ENCODE peak calls at places on chromosomes 4 and X, in six cellular contexts. R is H1, Z is HepG2, E is GM12878, J is SK-N-SH, B is K562. K is an unnamed sample.

GRCh38 chr4:56132835-56133234 is 184.1 kb downstream of the CEP135 start:
- DNase-seq in B (no peak), Z (no peak), E (no peak), J (no peak), R (no peak), K (no peak)

GRCh38 chr4:155911905-155912304 is 8.4 kb downstream of the TDO2 start:
- DNase-seq in J (no peak), E (no peak), Z (no peak), B (no peak), R (no peak), K (no peak)

GRCh38 chr4:38759077-38759789 is 23.6 kb downstream of the TLR10 start:
- DNase-seq in J (peak), E (peak), B (peak), R (peak), Z (peak), K (no peak)

GRCh38 chr4:78058591-78059523 is 1.7 kb downstream of the FRAS1 start:
- DNase-seq in Z (peak), E (no peak), R (peak), J (peak), B (no peak), K (no peak)

GRCh38 chr4:138034871-138035270 is 207.3 kb downstream of the SLC7A11 start:
- DNase-seq in R (no peak), B (peak), Z (no peak), J (no peak), E (no peak), K (no peak)

GRCh38 chrX:88613338-88613737 is 133.7 kb upstream of the CPXCR1 start:
- DNase-seq in B (no peak), E (no peak), R (no peak), J (peak), Z (peak), K (no peak)

GRCh38 chr4:47899639-47900038 is 14.7 kb downstream of the NFXL1 start:
- DNase-seq in J (no peak), R (no peak), Z (no peak), E (no peak), B (no peak), K (no peak)

GRCh38 chr4:182871616-182872015 is 45.6 kb downstream of the DCTD start:
- DNase-seq in E (no peak), R (no peak), B (no peak), J (no peak), Z (no peak), K (no peak)

GRCh38 chr4:7192252-7193039 is at the start of gene SORCS2:
- DNase-seq in B (peak), Z (peak), R (no peak), J (peak), E (no peak), K (no peak)

GRCh38 chrX:121782544-121782943 is 735.1 kb downstream of the GLUD2 start:
- DNase-seq in B (no peak), Z (no peak), E (no peak), R (no peak), J (no peak), K (no peak)

GRCh38 chr4:70177117-70177516 is 18.4 kb upstream of the ODAM start:
- DNase-seq in R (no peak), B (no peak), Z (no peak), E (no peak), J (no peak), K (no peak)

GRCh38 chr4:74057588-74057987 is 19.1 kb upstream of the CXCL3 start:
- DNase-seq in E (no peak), J (no peak), R (no peak), Z (no peak), B (peak), K (no peak)

GRCh38 chr4:54499308-54500074 is 158.3 kb upstream of the KIT start:
- DNase-seq in R (no peak), E (no peak), B (peak), Z (no peak), J (no peak), K (no peak)

GRCh38 chr4:184548651-184549341 is 74.4 kb upstream of the IRF2 start:
- DNase-seq in E (no peak), Z (peak), R (no peak), J (no peak), B (peak), K (no peak)

GRCh38 chr4:24973471-24974251 is 57.1 kb downstream of the LGI2 start:
- DNase-seq in B (no peak), E (no peak), R (no peak), Z (peak), J (no peak), K (no peak)

GRCh38 chr4:113540859-113541258 is 220.7 kb downstream of the CAMK2D start:
- DNase-seq in E (no peak), R (no peak), Z (no peak), B (no peak), J (no peak), K (peak)

GRCh38 chr4:113539408-113539807 is 222.1 kb downstream of the CAMK2D start:
- DNase-seq in Z (no peak), E (no peak), J (no peak), B (no peak), R (no peak), K (peak)

GRCh38 chr4:113534698-113535097 is 226.8 kb downstream of the CAMK2D start:
- DNase-seq in Z (no peak), J (no peak), B (no peak), R (no peak), E (no peak), K (no peak)

GRCh38 chr4:113541933-113542332 is 219.6 kb downstream of the CAMK2D start:
- DNase-seq in B (no peak), J (no peak), R (no peak), Z (no peak), E (no peak), K (no peak)

GRCh38 chr4:113537183-113537977 is 224.2 kb downstream of the CAMK2D start:
- DNase-seq in E (no peak), Z (no peak), J (no peak), B (no peak), R (no peak), K (no peak)
- TF ChIP-seq RAD21 in E (no peak), Z (no peak), J (no peak), B (no peak), R (no peak), K (no peak)

GRCh38 chr4:104615496-104615895 is 120.8 kb upstream of the CXXC4 start:
- DNase-seq in J (no peak), Z (no peak), E (no peak), R (no peak), B (no peak), K (no peak)

GRCh38 chr4:104615926-104616325 is 121.2 kb upstream of the CXXC4 start:
- DNase-seq in E (no peak), B (no peak), Z (no peak), R (no peak), J (no peak), K (no peak)

GRCh38 chr4:104616401-104616820 is 121.7 kb upstream of the CXXC4 start:
- DNase-seq in E (no peak), Z (no peak), R (no peak), J (no peak), B (no peak), K (no peak)
- TF ChIP-seq SIN3A in E (no peak), Z (no peak), R (no peak), J (no peak), B (no peak), K (no peak)

DNA sequence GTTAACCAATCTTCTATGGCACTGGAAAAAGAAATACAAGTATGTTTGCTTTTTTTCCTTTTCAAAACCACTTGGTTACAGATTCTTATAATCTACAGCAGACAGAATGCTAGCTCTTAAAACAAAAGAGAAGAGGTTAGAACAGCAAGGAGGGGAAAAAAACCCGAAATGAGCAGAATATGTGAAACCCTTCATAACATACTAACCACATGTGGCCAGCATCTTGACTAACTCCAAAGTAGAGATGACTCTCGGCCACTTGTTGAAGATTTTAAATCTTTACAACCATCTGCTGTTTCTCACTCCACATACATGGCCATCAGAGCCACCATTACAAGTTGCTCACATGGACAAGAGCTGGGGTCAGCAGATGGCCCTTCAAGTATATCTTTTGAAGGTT is 100.3 kb downstream of the PAPSS1 start:
- DNase-seq in Z (no peak), B (no peak), R (no peak), J (no peak), E (no peak), K (no peak)
- H3K9ac ChIP-seq in Z (no peak), B (no peak), R (no peak), J (no peak), E (no peak), K (no peak)

GRCh38 chrX:23403849-23404248 is 69.2 kb downstream of the PTCHD1 start:
- DNase-seq in B (no peak), J (peak), Z (no peak), E (no peak), R (no peak), K (peak)
- TF ChIP-seq RAD21 in B (no peak), J (peak), Z (no peak), E (no peak), R (peak), K (peak)

GRCh38 chr4:165656829-165657467 is 216.1 kb upstream of the TLL1 start:
- DNase-seq in Z (no peak), B (no peak), J (no peak), E (no peak), R (peak), K (no peak)
- TF ChIP-seq SIN3A in Z (no peak), B (no peak), J (no peak), E (no peak), R (no peak), K (no peak)

GRCh38 chrX:17860811-17861495 is at the start of gene RAI2:
- DNase-seq in Z (no peak), J (peak), B (peak), R (no peak), E (no peak), K (no peak)

GRCh38 chrX:17861496-17862011 is 456 bp upstream of the RAI2 start:
- DNase-seq in E (no peak), R (no peak), J (no peak), Z (no peak), B (no peak), K (no peak)

GRCh38 chrX:17854521-17854920 is 6.6 kb downstream of the RAI2 start:
- DNase-seq in R (no peak), B (no peak), E (no peak), Z (no peak), J (no peak), K (no peak)

GRCh38 chrX:17860179-17860780 is 818 bp downstream of the RAI2 start:
- DNase-seq in B (no peak), R (no peak), Z (no peak), E (no peak), J (peak), K (no peak)

DNA sequence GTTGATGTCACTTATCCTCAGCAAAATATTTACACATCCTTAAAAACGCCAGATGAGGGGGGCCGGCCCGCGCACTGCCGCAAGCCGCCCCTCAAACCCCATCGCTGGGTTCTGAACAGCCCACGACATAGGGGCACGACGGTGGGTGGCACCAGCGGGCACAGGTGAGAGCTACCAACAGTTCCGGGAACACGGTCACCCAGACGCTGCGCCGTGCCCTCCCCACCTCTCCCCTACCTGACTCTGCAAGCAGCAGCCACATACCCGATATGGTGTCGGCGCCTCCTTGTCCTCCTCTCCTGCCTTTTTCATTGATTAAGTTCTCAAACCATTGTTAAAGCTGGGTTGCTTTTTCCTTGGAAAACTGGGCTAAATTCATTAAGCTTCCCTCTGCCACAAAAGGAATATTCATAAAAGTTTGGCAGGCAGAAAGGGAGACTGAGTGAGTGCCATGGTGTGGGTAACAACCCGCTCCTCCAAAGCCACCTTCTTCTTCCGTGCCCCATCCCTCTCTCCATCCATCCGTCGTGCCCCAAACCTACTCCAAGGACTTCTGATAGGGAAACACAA is 1.4 kb downstream of the RAI2 start:
- DNase-seq in E (no peak), B (no peak), R (no peak), J (peak), Z (no peak), K (no peak)
- H3K9ac ChIP-seq in E (no peak), B (no peak), R (no peak), J (no peak), Z (no peak), K (no peak)

DNA sequence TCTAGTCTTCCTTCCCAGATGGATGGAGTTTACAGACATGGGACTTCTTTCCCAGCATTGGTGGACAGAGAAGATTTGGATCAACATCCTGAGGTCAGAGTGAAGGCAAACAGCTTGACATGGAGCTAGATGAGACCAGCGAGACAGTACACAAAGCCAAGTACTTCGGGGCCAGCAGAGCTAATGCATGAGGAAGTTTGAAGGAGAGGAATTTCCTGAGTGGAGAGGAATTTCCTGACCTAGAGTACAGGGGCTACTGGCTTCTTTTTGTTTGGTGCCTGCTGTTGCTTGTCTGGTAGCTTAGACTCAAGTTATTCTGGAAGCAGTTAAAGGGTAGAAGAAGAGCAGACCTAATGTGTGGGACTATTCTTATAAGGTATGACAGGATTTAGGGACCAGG is 69.1 kb upstream of the EOLA2 start:
- DNase-seq in E (no peak), R (no peak), J (no peak), Z (no peak), B (no peak), K (no peak)
- TF ChIP-seq RAD21 in E (no peak), R (no peak), J (no peak), Z (no peak), B (no peak), K (no peak)

DNA sequence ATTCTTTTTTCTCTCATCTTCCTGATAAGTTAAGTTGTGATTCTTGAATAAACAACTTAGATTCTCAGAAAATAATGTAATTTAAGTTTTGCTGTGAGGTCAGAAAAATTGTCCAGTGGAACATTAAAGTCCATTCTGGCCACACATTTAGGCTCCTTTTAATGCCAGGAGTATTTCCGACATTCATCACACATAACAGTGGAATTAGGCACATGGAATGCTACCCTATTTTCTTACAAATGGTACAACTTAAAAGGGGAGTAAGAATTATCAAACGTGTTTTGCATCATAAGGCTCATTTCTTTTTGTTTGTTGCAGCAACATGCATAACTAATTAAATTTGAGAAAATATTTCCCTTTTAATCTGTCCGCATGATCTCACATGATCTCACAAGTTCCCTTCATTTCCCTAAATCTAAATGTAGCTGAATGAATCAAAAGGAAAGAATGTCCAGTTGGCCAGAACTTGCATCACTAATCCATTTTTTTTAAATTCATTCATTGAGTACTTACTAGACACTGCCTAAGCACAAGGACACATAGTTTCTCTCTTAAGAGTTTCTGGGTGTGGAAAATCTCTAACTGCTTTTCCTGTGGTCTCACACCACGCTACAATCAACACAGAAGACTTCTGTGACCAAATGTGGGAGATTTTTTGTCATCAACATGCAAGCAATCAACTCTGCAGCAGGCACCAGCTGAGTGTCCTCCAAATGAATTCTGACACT is 22.0 kb downstream of the SPARCL1 start:
- DNase-seq in B (no peak), Z (no peak), J (no peak), E (no peak), R (no peak), K (no peak)
- TF ChIP-seq SIN3A in B (no peak), Z (no peak), J (no peak), E (no peak), R (no peak), K (no peak)

K was measured in HCT116.